ENCODE peak calls at places on chromosomes 13 and 19, in seven cellular contexts. L is tibial nerve, U is heart right ventricle, G is uterus, P is MM.1S, E is PC-3, J is Peyer's patch. A is an unnamed sample.

GRCh38 chr13:30422056-30422914 is at the start of gene UBE2L5:
- DNase-seq in L (peak), U (peak), G (peak), P (peak), E (peak), J (peak), A (peak)

GRCh38 chr19:44848036-44848804 is 2.1 kb downstream of the NECTIN2 start:
- DNase-seq in L (no peak), U (peak), G (peak), P (no peak), E (peak), J (no peak), A (no peak)

GRCh38 chr19:9130965-9131364 is 4.2 kb upstream of the OR7G3 start:
- DNase-seq in L (no peak), U (no peak), G (no peak), P (no peak), E (no peak), J (no peak), A (no peak)

GRCh38 chr13:106986033-106986484 is 418.1 kb upstream of the ARGLU1 start:
- DNase-seq in L (no peak), U (no peak), G (no peak), P (no peak), E (no peak), J (no peak), A (no peak)

GRCh38 chr19:51064534-51065220 is at the start of gene KLK13:
- DNase-seq in L (no peak), U (peak), G (no peak), P (no peak), E (no peak), J (no peak), A (no peak)

GRCh38 chr13:35956074-35956473 is 175.1 kb downstream of the DCLK1 start:
- DNase-seq in L (no peak), U (no peak), G (no peak), P (no peak), E (no peak), J (no peak), A (no peak)

GRCh38 chr13:91369432-91369831 is 21.9 kb downstream of the MIR17HG start:
- DNase-seq in L (no peak), U (no peak), G (no peak), P (no peak), E (peak), J (no peak), A (peak)

GRCh38 chr13:72141845-72142470 is 275.0 kb upstream of the DACH1 start:
- DNase-seq in L (no peak), U (peak), G (no peak), P (no peak), E (peak), J (no peak), A (peak)

GRCh38 chr19:2426661-2427322 is 594 bp downstream of the TIMM13 start:
- DNase-seq in L (no peak), U (no peak), G (no peak), P (peak), E (peak), J (no peak), A (no peak)

GRCh38 chr13:73428137-73428536 is 369.3 kb downstream of the KLF5 start:
- DNase-seq in L (no peak), U (no peak), G (no peak), P (no peak), E (peak), J (no peak), A (peak)

GRCh38 chr13:33311040-33311439 is 25.5 kb upstream of the STARD13 start:
- DNase-seq in L (no peak), U (no peak), G (no peak), P (no peak), E (no peak), J (no peak), A (no peak)

GRCh38 chr19:3285647-3286176 is 61.3 kb downstream of the CELF5 start:
- DNase-seq in L (no peak), U (no peak), G (no peak), P (no peak), E (no peak), J (no peak), A (no peak)

GRCh38 chr19:42426643-42427042 is 545 bp downstream of the LIPE start:
- DNase-seq in L (no peak), U (no peak), G (no peak), P (no peak), E (no peak), J (no peak), A (no peak)

GRCh38 chr13:113815151-113816058 is 48.5 kb downstream of the GAS6 start:
- DNase-seq in L (peak), U (peak), G (no peak), P (no peak), E (peak), J (no peak), A (no peak)

GRCh38 chr19:47049307-47049700 is 880 bp upstream of the TMEM160 start:
- DNase-seq in L (no peak), U (no peak), G (no peak), P (no peak), E (peak), J (no peak), A (peak)

GRCh38 chr13:108878732-108879131 is 249.3 kb downstream of the MYO16 start:
- DNase-seq in L (no peak), U (no peak), G (no peak), P (no peak), E (no peak), J (no peak), A (no peak)

GRCh38 chr13:108877300-108877699 is 247.9 kb downstream of the MYO16 start:
- DNase-seq in L (no peak), U (no peak), G (no peak), P (no peak), E (peak), J (no peak), A (no peak)
- TF ChIP-seq CTCF in L (no peak), U (no peak), G (no peak), P (no peak), E (no peak), J (no peak), A (no peak)

DNA sequence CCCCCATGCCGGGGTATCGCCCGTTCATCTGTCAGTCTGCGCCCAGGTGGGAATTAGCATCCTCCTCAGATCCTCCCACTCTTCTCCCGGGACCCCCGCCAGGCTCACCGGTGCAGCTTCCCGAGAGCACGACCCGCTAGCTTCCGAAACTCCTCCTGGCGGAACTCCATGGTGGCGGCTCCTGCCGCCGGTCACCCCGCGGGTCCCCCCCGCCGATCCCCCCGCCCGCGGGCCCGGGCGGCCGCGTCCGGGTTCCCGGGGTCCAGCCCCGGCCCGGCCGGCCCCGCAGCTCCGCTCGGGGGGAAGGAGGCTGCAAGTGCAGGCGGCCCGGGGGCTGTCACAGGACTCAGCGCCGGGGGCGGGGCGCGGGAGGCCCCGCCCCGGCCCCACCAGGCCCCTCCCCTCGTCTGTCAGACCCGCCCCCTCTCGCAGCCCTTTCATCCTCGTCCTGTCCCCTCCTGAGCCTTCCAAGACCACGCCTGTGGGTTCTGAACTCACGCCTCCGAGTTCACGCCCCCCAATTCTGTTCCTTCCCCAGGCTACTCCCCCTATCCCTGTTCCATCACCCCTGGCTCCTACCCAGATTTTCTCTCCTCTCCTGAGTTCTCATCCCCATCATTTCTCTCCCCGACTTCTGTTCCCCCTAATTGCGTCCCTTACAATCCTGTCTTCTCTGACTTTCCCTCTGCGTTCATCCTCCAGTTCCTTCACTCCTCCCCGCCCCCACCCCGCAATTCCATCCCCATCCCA is at the start of gene SLC17A7:
- DNase-seq in L (peak), U (peak), G (peak), P (no peak), E (peak), J (no peak), A (no peak)
- H3K4me3 ChIP-seq in L (peak), U (peak), G (no peak), P (peak), E (peak), J (peak), A (peak)

GRCh38 chr13:50566646-50567045 is 276.8 kb downstream of the DLEU7 start:
- DNase-seq in L (no peak), U (no peak), G (no peak), P (no peak), E (no peak), J (no peak), A (no peak)

GRCh38 chr13:50561774-50562173 is 281.7 kb downstream of the DLEU7 start:
- DNase-seq in L (no peak), U (no peak), G (no peak), P (no peak), E (no peak), J (no peak), A (no peak)
- TF ChIP-seq CTCF in L (no peak), U (no peak), G (no peak), P (no peak), E (no peak), J (no peak), A (no peak)

DNA sequence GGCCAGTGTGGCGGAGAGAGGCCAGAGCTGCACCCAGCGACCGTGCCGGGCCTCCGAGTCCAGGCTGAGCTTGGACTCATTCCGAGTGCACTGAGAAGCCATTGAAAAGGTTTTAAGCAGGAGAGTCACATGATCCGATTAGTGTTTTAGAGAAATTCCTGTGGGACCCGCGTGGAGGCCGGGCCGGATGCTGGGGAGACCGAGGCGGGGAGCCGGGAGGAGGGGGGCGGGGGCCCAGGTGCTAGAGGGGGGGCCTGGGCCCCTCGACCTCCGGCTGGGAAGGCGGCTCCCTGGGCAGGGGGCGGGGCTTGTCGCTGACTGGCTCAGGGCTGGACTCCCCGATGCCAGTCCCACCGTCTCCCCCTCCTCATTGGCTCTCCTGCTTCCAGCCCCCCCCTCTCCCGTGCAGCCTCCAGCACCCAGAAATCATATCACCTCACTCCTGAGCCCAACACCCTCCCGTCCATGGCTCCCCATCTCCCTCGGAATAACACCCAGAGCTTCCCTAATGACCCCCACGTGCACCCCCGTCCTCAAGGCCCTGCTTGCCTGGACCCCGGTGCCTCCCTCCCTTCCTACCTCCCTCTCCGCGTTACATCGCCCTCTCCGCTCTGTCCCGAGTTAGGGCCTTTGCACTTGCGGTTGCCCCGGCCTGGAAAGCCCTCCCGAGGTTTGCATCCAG is 5.2 kb upstream of the ZNF579 start:
- DNase-seq in L (no peak), U (peak), G (peak), P (no peak), E (no peak), J (peak), A (peak)
- H3K4me3 ChIP-seq in L (peak), U (peak), G (peak), P (no peak), E (peak), J (peak), A (peak)

GRCh38 chr19:495047-495439 is 1.2 kb upstream of the MADCAM1 start:
- DNase-seq in L (no peak), U (no peak), G (no peak), P (no peak), E (no peak), J (no peak), A (no peak)
- TF ChIP-seq CTCF in L (no peak), U (no peak), G (no peak), P (no peak), E (no peak), J (no peak), A (no peak)

DNA sequence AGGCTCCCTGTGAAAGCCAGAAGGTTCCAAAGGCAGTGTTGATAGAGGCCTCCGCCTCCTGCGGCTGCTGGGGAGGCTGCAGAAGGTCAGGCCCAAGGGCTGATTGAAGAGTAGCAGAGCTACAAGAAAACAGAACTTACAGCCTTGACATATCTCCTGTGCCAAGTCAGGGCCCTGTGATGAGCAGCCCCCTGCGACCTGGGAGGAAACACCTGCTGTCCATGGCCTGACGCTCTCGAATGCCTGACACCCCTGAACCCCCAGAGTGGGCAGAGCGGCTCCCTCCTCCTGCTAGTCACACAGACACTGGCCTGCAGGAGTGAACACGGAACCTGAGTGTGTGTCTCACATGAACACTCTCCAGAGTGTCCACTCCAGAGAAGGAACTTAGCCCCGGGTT is 38.2 kb upstream of the TUBGCP3 start:
- DNase-seq in L (no peak), U (no peak), G (no peak), P (no peak), E (no peak), J (no peak), A (no peak)
- H3K4me3 ChIP-seq in L (no peak), U (no peak), G (no peak), P (no peak), E (no peak), J (no peak), A (no peak)

GRCh38 chr19:41263850-41264580 is at the start of gene HNRNPUL1:
- DNase-seq in L (peak), U (peak), G (peak), P (peak), E (peak), J (peak), A (peak)
- TF ChIP-seq CTCF in L (peak), U (peak), G (peak), P (peak), E (peak), J (no peak), A (peak)